ENCODE peak calls at places on chromosomes 13 and 19, in nine cellular contexts. One of them, this sample, is unnamed.

GRCh38 chr13:82370306-82370705 is 1512.0 kb downstream of the SLITRK1 start:
- DNase-seq in stomach: no peak
- DNase-seq in colonic mucosa: no peak
- DNase-seq in testis: no peak
- DNase-seq in heart right ventricle: no peak
- DNase-seq in AG04450: no peak
- DNase-seq in GM23338: no peak
- DNase-seq in ascending aorta: no peak
- DNase-seq in SK-N-SH: no peak
- DNase-seq in this sample: peak; percentile 61

GRCh38 chr19:57747472-57747807 is 825 bp downstream of the ZNF776 start:
- DNase-seq in stomach: no peak
- DNase-seq in colonic mucosa: no peak
- DNase-seq in testis: no peak
- DNase-seq in heart right ventricle: no peak
- DNase-seq in AG04450: no peak
- DNase-seq in GM23338: no peak
- DNase-seq in ascending aorta: no peak
- DNase-seq in SK-N-SH: no peak
- DNase-seq in this sample: no peak

GRCh38 chr13:109712187-109712601 is 74.2 kb downstream of the IRS2 start:
- DNase-seq in stomach: no peak
- DNase-seq in colonic mucosa: no peak
- DNase-seq in testis: no peak
- DNase-seq in heart right ventricle: no peak
- DNase-seq in AG04450: no peak
- DNase-seq in GM23338: no peak
- DNase-seq in ascending aorta: no peak
- DNase-seq in SK-N-SH: no peak
- DNase-seq in this sample: peak; percentile 34

GRCh38 chr13:98214707-98215106 is 37.6 kb upstream of the RNF113B start:
- DNase-seq in stomach: peak; percentile 72
- DNase-seq in colonic mucosa: peak; percentile 66
- DNase-seq in testis: no peak
- DNase-seq in heart right ventricle: no peak
- DNase-seq in AG04450: no peak
- DNase-seq in GM23338: no peak
- DNase-seq in ascending aorta: no peak
- DNase-seq in SK-N-SH: no peak
- DNase-seq in this sample: no peak

GRCh38 chr13:97288486-97288900 is 66.4 kb downstream of the MBNL2 start:
- DNase-seq in stomach: no peak
- DNase-seq in colonic mucosa: no peak
- DNase-seq in testis: no peak
- DNase-seq in heart right ventricle: no peak
- DNase-seq in AG04450: no peak
- DNase-seq in GM23338: no peak
- DNase-seq in ascending aorta: no peak
- DNase-seq in SK-N-SH: no peak
- DNase-seq in this sample: no peak

GRCh38 chr13:98447881-98448641 is 128.8 kb downstream of the STK24 start:
- DNase-seq in stomach: no peak
- DNase-seq in colonic mucosa: no peak
- DNase-seq in testis: peak; percentile 73
- DNase-seq in heart right ventricle: peak; percentile 60
- DNase-seq in AG04450: no peak
- DNase-seq in GM23338: peak; percentile 95
- DNase-seq in ascending aorta: no peak
- DNase-seq in SK-N-SH: peak; percentile 79
- DNase-seq in this sample: no peak

GRCh38 chr13:80037505-80037888 is 303.4 kb downstream of the SPRY2 start:
- DNase-seq in stomach: no peak
- DNase-seq in colonic mucosa: no peak
- DNase-seq in testis: no peak
- DNase-seq in heart right ventricle: no peak
- DNase-seq in AG04450: peak; percentile 65
- DNase-seq in GM23338: no peak
- DNase-seq in ascending aorta: no peak
- DNase-seq in SK-N-SH: no peak
- DNase-seq in this sample: no peak

GRCh38 chr19:310141-310651 is 19.0 kb upstream of the PLPP2 start:
- DNase-seq in stomach: peak; percentile 21
- DNase-seq in colonic mucosa: no peak
- DNase-seq in testis: no peak
- DNase-seq in heart right ventricle: no peak
- DNase-seq in AG04450: peak; percentile 20
- DNase-seq in GM23338: peak; percentile 62
- DNase-seq in ascending aorta: no peak
- DNase-seq in SK-N-SH: peak; percentile 37
- DNase-seq in this sample: no peak

GRCh38 chr19:35074426-35075201 is 33.1 kb downstream of the HPN start:
- DNase-seq in stomach: no peak
- DNase-seq in colonic mucosa: no peak
- DNase-seq in testis: no peak
- DNase-seq in heart right ventricle: no peak
- DNase-seq in AG04450: no peak
- DNase-seq in GM23338: no peak
- DNase-seq in ascending aorta: no peak
- DNase-seq in SK-N-SH: no peak
- DNase-seq in this sample: no peak

GRCh38 chr13:20388184-20388583 is 137.5 kb downstream of the CRYL1 start:
- DNase-seq in stomach: peak; percentile 19
- DNase-seq in colonic mucosa: no peak
- DNase-seq in testis: no peak
- DNase-seq in heart right ventricle: no peak
- DNase-seq in AG04450: no peak
- DNase-seq in GM23338: no peak
- DNase-seq in ascending aorta: no peak
- DNase-seq in SK-N-SH: no peak
- DNase-seq in this sample: no peak

GRCh38 chr13:67619346-67619745 is 389.2 kb upstream of the PCDH9 start:
- DNase-seq in stomach: no peak
- DNase-seq in colonic mucosa: no peak
- DNase-seq in testis: no peak
- DNase-seq in heart right ventricle: no peak
- DNase-seq in AG04450: peak; percentile 2
- DNase-seq in GM23338: no peak
- DNase-seq in ascending aorta: no peak
- DNase-seq in SK-N-SH: no peak
- DNase-seq in this sample: no peak

GRCh38 chr13:42071667-42072419 is 23.4 kb downstream of the DGKH start:
- DNase-seq in stomach: no peak
- DNase-seq in colonic mucosa: no peak
- DNase-seq in testis: no peak
- DNase-seq in heart right ventricle: no peak
- DNase-seq in AG04450: no peak
- DNase-seq in GM23338: no peak
- DNase-seq in ascending aorta: no peak
- DNase-seq in SK-N-SH: no peak
- DNase-seq in this sample: no peak

GRCh38 chr19:30881986-30882385 is 467.2 kb downstream of the TSHZ3 start:
- DNase-seq in stomach: no peak
- DNase-seq in colonic mucosa: no peak
- DNase-seq in testis: no peak
- DNase-seq in heart right ventricle: no peak
- DNase-seq in AG04450: no peak
- DNase-seq in GM23338: no peak
- DNase-seq in ascending aorta: no peak
- DNase-seq in SK-N-SH: no peak
- DNase-seq in this sample: no peak

GRCh38 chr13:60679131-60679530 is 282.1 kb downstream of the TDRD3 start:
- DNase-seq in stomach: no peak
- DNase-seq in colonic mucosa: no peak
- DNase-seq in testis: no peak
- DNase-seq in heart right ventricle: no peak
- DNase-seq in AG04450: no peak
- DNase-seq in GM23338: no peak
- DNase-seq in ascending aorta: no peak
- DNase-seq in SK-N-SH: no peak
- DNase-seq in this sample: no peak

GRCh38 chr13:52359534-52359933 is 46.4 kb downstream of the THSD1 start:
- DNase-seq in stomach: no peak
- DNase-seq in colonic mucosa: no peak
- DNase-seq in testis: no peak
- DNase-seq in heart right ventricle: no peak
- DNase-seq in AG04450: no peak
- DNase-seq in GM23338: no peak
- DNase-seq in ascending aorta: no peak
- DNase-seq in SK-N-SH: peak; percentile 37
- DNase-seq in this sample: no peak

GRCh38 chr13:98997738-98998641 is 20.1 kb upstream of the DOCK9 start:
- DNase-seq in stomach: no peak
- DNase-seq in colonic mucosa: no peak
- DNase-seq in testis: no peak
- DNase-seq in heart right ventricle: no peak
- DNase-seq in AG04450: no peak
- DNase-seq in GM23338: no peak
- DNase-seq in ascending aorta: no peak
- DNase-seq in SK-N-SH: no peak
- DNase-seq in this sample: peak; percentile 95

GRCh38 chr19:8044018-8044417 is 8.5 kb upstream of the CCL25 start:
- DNase-seq in stomach: no peak
- DNase-seq in colonic mucosa: no peak
- DNase-seq in testis: peak; percentile 67
- DNase-seq in heart right ventricle: no peak
- DNase-seq in AG04450: no peak
- DNase-seq in GM23338: no peak
- DNase-seq in ascending aorta: no peak
- DNase-seq in SK-N-SH: no peak
- DNase-seq in this sample: no peak

GRCh38 chr19:16465239-16465638 is 6.5 kb downstream of the EPS15L1 start:
- DNase-seq in stomach: no peak
- DNase-seq in colonic mucosa: no peak
- DNase-seq in testis: no peak
- DNase-seq in heart right ventricle: no peak
- DNase-seq in AG04450: no peak
- DNase-seq in GM23338: no peak
- DNase-seq in ascending aorta: no peak
- DNase-seq in SK-N-SH: no peak
- DNase-seq in this sample: no peak
- H3K4me3 ChIP-seq in stomach: no peak overlapping the region
- H3K4me3 ChIP-seq in colonic mucosa: no peak overlapping the region
- H3K4me3 ChIP-seq in testis: no peak overlapping the region
- H3K4me3 ChIP-seq in heart right ventricle: no peak overlapping the region
- H3K4me3 ChIP-seq in AG04450: no peak overlapping the region
- H3K4me3 ChIP-seq in GM23338: no peak overlapping the region
- H3K4me3 ChIP-seq in ascending aorta: no peak overlapping the region
- H3K4me3 ChIP-seq in SK-N-SH: no peak overlapping the region
- H3K4me3 ChIP-seq in this sample: no peak overlapping the region

GRCh38 chr19:14959263-14959662 is 18.0 kb downstream of the OR7C2 start:
- DNase-seq in stomach: no peak
- DNase-seq in colonic mucosa: no peak
- DNase-seq in testis: no peak
- DNase-seq in heart right ventricle: no peak
- DNase-seq in AG04450: no peak
- DNase-seq in GM23338: no peak
- DNase-seq in ascending aorta: no peak
- DNase-seq in SK-N-SH: no peak
- DNase-seq in this sample: no peak

GRCh38 chr19:14957464-14957863 is 16.2 kb downstream of the OR7C2 start:
- DNase-seq in stomach: no peak
- DNase-seq in colonic mucosa: no peak
- DNase-seq in testis: no peak
- DNase-seq in heart right ventricle: no peak
- DNase-seq in AG04450: no peak
- DNase-seq in GM23338: no peak
- DNase-seq in ascending aorta: no peak
- DNase-seq in SK-N-SH: no peak
- DNase-seq in this sample: no peak

GRCh38 chr19:14961956-14962685 is 17.5 kb downstream of the SLC1A6 start:
- DNase-seq in stomach: no peak
- DNase-seq in colonic mucosa: no peak
- DNase-seq in testis: no peak
- DNase-seq in heart right ventricle: no peak
- DNase-seq in AG04450: no peak
- DNase-seq in GM23338: no peak
- DNase-seq in ascending aorta: no peak
- DNase-seq in SK-N-SH: no peak
- DNase-seq in this sample: no peak
- H3K27ac ChIP-seq in stomach: no peak overlapping the region
- H3K27ac ChIP-seq in colonic mucosa: no peak overlapping the region
- H3K27ac ChIP-seq in testis: no peak overlapping the region
- H3K27ac ChIP-seq in heart right ventricle: no peak overlapping the region
- H3K27ac ChIP-seq in AG04450: no peak overlapping the region
- H3K27ac ChIP-seq in GM23338: no peak overlapping the region
- H3K27ac ChIP-seq in ascending aorta: no peak overlapping the region
- H3K27ac ChIP-seq in SK-N-SH: no peak overlapping the region
- H3K27ac ChIP-seq in this sample: no peak overlapping the region

GRCh38 chr19:38733241-38733492 is 11.1 kb downstream of the CAPN12 start:
- DNase-seq in stomach: no peak
- DNase-seq in colonic mucosa: peak; percentile 31
- DNase-seq in testis: no peak
- DNase-seq in heart right ventricle: no peak
- DNase-seq in AG04450: no peak
- DNase-seq in GM23338: no peak
- DNase-seq in ascending aorta: no peak
- DNase-seq in SK-N-SH: no peak
- DNase-seq in this sample: no peak

GRCh38 chr19:38734426-38735256 is 9.6 kb downstream of the CAPN12 start:
- DNase-seq in stomach: peak; percentile 45
- DNase-seq in colonic mucosa: peak; percentile 59
- DNase-seq in testis: no peak
- DNase-seq in heart right ventricle: no peak
- DNase-seq in AG04450: no peak
- DNase-seq in GM23338: no peak
- DNase-seq in ascending aorta: no peak
- DNase-seq in SK-N-SH: no peak
- DNase-seq in this sample: peak; percentile 75

GRCh38 chr19:38735257-38735686 is 9.0 kb downstream of the CAPN12 start:
- DNase-seq in stomach: peak; percentile 52
- DNase-seq in colonic mucosa: peak; percentile 62
- DNase-seq in testis: no peak
- DNase-seq in heart right ventricle: peak; percentile 23
- DNase-seq in AG04450: no peak
- DNase-seq in GM23338: peak; percentile 84
- DNase-seq in ascending aorta: no peak
- DNase-seq in SK-N-SH: peak; percentile 81
- DNase-seq in this sample: no peak

GRCh38 chr19:38734176-38734425 is 10.2 kb downstream of the CAPN12 start:
- DNase-seq in stomach: no peak
- DNase-seq in colonic mucosa: no peak
- DNase-seq in testis: no peak
- DNase-seq in heart right ventricle: no peak
- DNase-seq in AG04450: no peak
- DNase-seq in GM23338: no peak
- DNase-seq in ascending aorta: no peak
- DNase-seq in SK-N-SH: no peak
- DNase-seq in this sample: no peak

GRCh38 chr19:38733493-38734175 is 10.6 kb downstream of the CAPN12 start:
- DNase-seq in stomach: no peak
- DNase-seq in colonic mucosa: peak; percentile 31
- DNase-seq in testis: no peak
- DNase-seq in heart right ventricle: peak; percentile 18
- DNase-seq in AG04450: no peak
- DNase-seq in GM23338: no peak
- DNase-seq in ascending aorta: no peak
- DNase-seq in SK-N-SH: no peak
- DNase-seq in this sample: no peak
- H3K4me3 ChIP-seq in stomach: peak overlapping the region; percentile 44
- H3K4me3 ChIP-seq in colonic mucosa: no peak overlapping the region
- H3K4me3 ChIP-seq in testis: no peak overlapping the region
- H3K4me3 ChIP-seq in heart right ventricle: no peak overlapping the region
- H3K4me3 ChIP-seq in AG04450: no peak overlapping the region
- H3K4me3 ChIP-seq in GM23338: peak overlapping the region; percentile 69
- H3K4me3 ChIP-seq in ascending aorta: no peak overlapping the region
- H3K4me3 ChIP-seq in SK-N-SH: no peak overlapping the region
- H3K4me3 ChIP-seq in this sample: no peak overlapping the region

GRCh38 chr19:50459638-50460037 is 16.7 kb upstream of the EMC10 start:
- DNase-seq in stomach: no peak
- DNase-seq in colonic mucosa: no peak
- DNase-seq in testis: no peak
- DNase-seq in heart right ventricle: no peak
- DNase-seq in AG04450: no peak
- DNase-seq in GM23338: no peak
- DNase-seq in ascending aorta: no peak
- DNase-seq in SK-N-SH: no peak
- DNase-seq in this sample: no peak
- H3K27ac ChIP-seq in stomach: no peak overlapping the region
- H3K27ac ChIP-seq in colonic mucosa: no peak overlapping the region
- H3K27ac ChIP-seq in testis: no peak overlapping the region
- H3K27ac ChIP-seq in heart right ventricle: no peak overlapping the region
- H3K27ac ChIP-seq in AG04450: no peak overlapping the region
- H3K27ac ChIP-seq in GM23338: no peak overlapping the region
- H3K27ac ChIP-seq in ascending aorta: no peak overlapping the region
- H3K27ac ChIP-seq in SK-N-SH: no peak overlapping the region
- H3K27ac ChIP-seq in this sample: no peak overlapping the region

This sample was measured in SJCRH30.